ENCODE peak calls at places on chromosome 3, in six cellular contexts. U is K562, E is A549, R is HepG2, D is GM12878, Q is endothelial cell of umbilical vein. F is an unnamed sample.

GRCh38 chr3:47425383-47425778 is 44.6 kb downstream of the PTPN23 start:
- DNase-seq in R (no peak), E (no peak), Q (no peak), D (no peak), U (no peak), F (no peak)

GRCh38 chr3:170132335-170132734 is 49.2 kb downstream of the PHC3 start:
- DNase-seq in U (peak; percentile 41), D (no peak), E (no peak), R (no peak), Q (no peak), F (peak; percentile 82)

GRCh38 chr3:129690406-129690805 is 83.9 kb upstream of the PLXND1 start:
- DNase-seq in D (peak; percentile 48), E (peak; percentile 30), U (peak; percentile 70), Q (peak; percentile 81), R (peak; percentile 78), F (peak; percentile 78)

GRCh38 chr3:172751188-172751571 is 654 bp downstream of the ECT2 start:
- DNase-seq in Q (peak; percentile 52), D (no peak), R (no peak), U (peak; percentile 21), E (no peak), F (peak; percentile 69)

GRCh38 chr3:23263796-23264195 is 60.7 kb downstream of the UBE2E2 start:
- DNase-seq in E (peak; percentile 3), Q (no peak), D (no peak), R (no peak), U (no peak), F (no peak)

GRCh38 chr3:73270839-73271483 is 209.5 kb downstream of the EBLN2 start:
- DNase-seq in Q (no peak), D (no peak), U (no peak), E (no peak), R (no peak), F (no peak)

GRCh38 chr3:24583004-24583403 is 88.4 kb upstream of the THRB start:
- DNase-seq in Q (no peak), D (no peak), R (peak; percentile 30), U (no peak), E (no peak), F (no peak)

GRCh38 chr3:171028779-171029232 is 2.3 kb upstream of the SLC2A2 start:
- DNase-seq in U (no peak), E (no peak), Q (no peak), R (no peak), D (no peak), F (no peak)

GRCh38 chr3:180180795-180181194 is 144.1 kb upstream of the PEX5L start:
- DNase-seq in Q (no peak), E (no peak), D (no peak), R (no peak), U (no peak), F (no peak)

GRCh38 chr3:192408007-192408655 is 319.2 kb downstream of the FGF12 start:
- DNase-seq in Q (peak; percentile 43), R (no peak), E (no peak), D (no peak), U (no peak), F (no peak)

GRCh38 chr3:53750253-53751210 is 95.7 kb downstream of the CHDH start:
- DNase-seq in Q (no peak), D (no peak), R (no peak), E (no peak), U (no peak), F (no peak)

GRCh38 chr3:10189557-10190374 is 25.0 kb downstream of the IRAK2 start:
- DNase-seq in Q (peak; percentile 94), E (peak; percentile 36), U (no peak), R (no peak), D (peak; percentile 39), F (peak; percentile 87)

GRCh38 chr3:20154078-20154477 is 31.9 kb downstream of the SGO1 start:
- DNase-seq in D (no peak), R (no peak), E (no peak), U (no peak), Q (no peak), F (no peak)

GRCh38 chr3:98737301-98737700 is 25.8 kb upstream of the ST3GAL6 start:
- DNase-seq in D (no peak), U (no peak), E (no peak), Q (no peak), R (no peak), F (no peak)

GRCh38 chr3:87733671-87734367 is 325.0 kb downstream of the CGGBP1 start:
- DNase-seq in E (no peak), R (no peak), U (no peak), Q (no peak), D (no peak), F (no peak)

GRCh38 chr3:156792945-156793344 is 33.2 kb upstream of the LEKR1 start:
- DNase-seq in D (no peak), R (no peak), E (no peak), Q (no peak), U (no peak), F (peak; percentile 70)

GRCh38 chr3:101950510-101950909 is 101.2 kb downstream of the NFKBIZ start:
- DNase-seq in U (no peak), E (no peak), R (no peak), Q (peak; percentile 42), D (peak; percentile 87), F (peak; percentile 36)

GRCh38 chr3:117202415-117202814 is 492.8 kb downstream of the TUSC7 start:
- DNase-seq in R (no peak), D (no peak), U (no peak), Q (no peak), E (no peak), F (no peak)

GRCh38 chr3:137988982-137989381 is 21.0 kb upstream of the CLDN18 start:
- DNase-seq in U (no peak), D (peak; percentile 95), R (no peak), Q (no peak), E (no peak), F (no peak)

GRCh38 chr3:102356506-102356905 is 78.3 kb upstream of the ZPLD1 start:
- DNase-seq in Q (no peak), D (no peak), U (no peak), R (no peak), E (no peak), F (no peak)

GRCh38 chr3:11248596-11248995 is 23.6 kb upstream of the ATG7 start:
- DNase-seq in R (no peak), E (no peak), D (no peak), U (no peak), Q (no peak), F (no peak)

GRCh38 chr3:56938545-56938944 is 121.9 kb upstream of the SPATA12 start:
- DNase-seq in D (no peak), U (no peak), Q (no peak), E (no peak), R (no peak), F (no peak)

DNA sequence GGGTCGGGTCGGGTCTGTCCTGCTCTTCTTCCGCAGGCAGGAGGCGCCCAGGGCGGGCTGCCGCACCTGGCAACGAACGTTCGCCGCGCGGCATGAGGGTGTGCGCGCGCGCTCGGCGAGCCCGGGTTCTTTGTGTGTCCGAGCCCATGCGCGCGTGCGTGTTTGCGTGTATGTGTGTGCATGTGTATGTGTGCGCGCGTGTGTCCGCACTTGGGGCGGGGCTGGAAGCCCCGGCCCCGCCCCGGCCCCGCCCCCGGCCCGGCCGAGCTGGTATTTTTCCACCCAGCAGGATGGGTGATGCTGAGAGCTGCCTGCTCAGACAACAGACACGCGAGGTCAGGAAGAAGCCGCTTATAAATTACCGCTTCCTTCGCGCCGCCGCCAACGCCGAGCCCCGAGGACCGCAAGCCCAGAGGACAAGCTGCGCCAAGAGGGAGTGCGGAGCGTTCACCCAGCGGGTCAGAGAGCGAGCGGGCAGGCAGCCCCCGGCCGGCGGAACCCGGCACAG is at the start of gene SLC6A6:
- DNase-seq in U (peak; percentile 97), R (peak; percentile 95), Q (peak; percentile 91), D (peak; percentile 79), E (peak; percentile 91), F (peak; percentile 94)
- TF ChIP-seq POLR2A in U (peak; percentile 87), R (peak; percentile 59), Q (peak; percentile 80), D (peak; percentile 78), E (peak; percentile 88), F (no peak)

DNA sequence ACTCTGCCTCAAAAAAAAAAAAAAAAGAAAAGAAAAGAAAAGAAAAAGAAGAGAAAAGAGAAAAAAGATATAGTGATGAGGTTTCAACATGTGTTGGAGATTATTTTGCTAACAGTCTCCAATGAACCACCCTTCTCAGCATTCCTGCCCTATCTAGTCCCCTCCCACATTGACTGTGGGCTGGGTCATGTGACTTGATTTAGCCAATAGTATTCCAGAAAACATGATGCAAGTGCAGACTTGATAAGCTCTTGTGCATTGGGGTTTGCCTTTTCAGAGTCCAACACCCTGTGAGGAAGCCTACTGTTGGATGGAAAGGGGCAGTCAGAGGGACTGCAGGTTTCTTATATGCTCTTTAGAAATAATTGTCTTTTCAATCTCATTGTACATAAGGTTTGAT is 37.8 kb upstream of the MED12L start:
- DNase-seq in D (no peak), Q (no peak), R (no peak), U (peak; percentile 43), E (peak; percentile 7), F (peak; percentile 10)
- TF ChIP-seq MAX in D (no peak), Q (no peak), R (no peak), U (no peak), E (no peak), F (no peak)

DNA sequence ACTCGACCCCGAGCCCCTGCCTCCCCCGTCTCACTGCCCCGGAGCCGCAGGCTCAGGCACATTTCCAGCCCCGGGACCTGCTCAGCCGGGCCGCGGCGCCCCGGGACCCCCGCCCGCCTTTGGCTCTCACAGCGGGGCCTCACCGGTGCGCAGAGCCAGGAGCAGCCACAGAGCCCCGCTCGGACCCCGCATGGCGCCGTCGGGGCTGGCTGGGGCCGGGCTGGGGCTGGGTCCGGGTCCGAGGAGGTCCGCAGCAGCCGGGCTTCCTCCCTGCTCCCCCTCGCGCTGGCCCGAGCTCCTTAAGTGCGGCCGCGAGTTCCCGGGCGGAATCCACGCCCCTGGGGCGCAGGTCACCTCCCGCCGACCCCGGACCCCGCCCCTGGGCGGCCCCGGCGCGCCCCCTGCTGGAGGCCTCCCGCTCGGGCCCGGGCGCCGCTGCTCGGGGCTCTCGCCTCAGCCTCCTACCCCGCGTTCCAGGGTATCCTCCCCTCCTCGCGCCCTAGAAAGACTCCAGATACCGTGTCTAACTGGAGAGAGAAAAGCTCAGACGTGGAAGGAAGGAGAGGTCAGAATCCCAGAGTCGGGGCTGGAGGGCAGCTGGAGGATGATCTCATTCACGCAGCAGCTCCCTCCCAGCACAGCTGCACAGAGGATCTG is at the start of gene MELTF:
- DNase-seq in U (peak; percentile 97), E (peak; percentile 80), R (peak; percentile 27), D (no peak), Q (peak; percentile 25), F (peak; percentile 64)
- TF ChIP-seq MYC in U (peak; percentile 24), E (no peak), R (no peak), D (no peak), Q (no peak), F (no peak)

DNA sequence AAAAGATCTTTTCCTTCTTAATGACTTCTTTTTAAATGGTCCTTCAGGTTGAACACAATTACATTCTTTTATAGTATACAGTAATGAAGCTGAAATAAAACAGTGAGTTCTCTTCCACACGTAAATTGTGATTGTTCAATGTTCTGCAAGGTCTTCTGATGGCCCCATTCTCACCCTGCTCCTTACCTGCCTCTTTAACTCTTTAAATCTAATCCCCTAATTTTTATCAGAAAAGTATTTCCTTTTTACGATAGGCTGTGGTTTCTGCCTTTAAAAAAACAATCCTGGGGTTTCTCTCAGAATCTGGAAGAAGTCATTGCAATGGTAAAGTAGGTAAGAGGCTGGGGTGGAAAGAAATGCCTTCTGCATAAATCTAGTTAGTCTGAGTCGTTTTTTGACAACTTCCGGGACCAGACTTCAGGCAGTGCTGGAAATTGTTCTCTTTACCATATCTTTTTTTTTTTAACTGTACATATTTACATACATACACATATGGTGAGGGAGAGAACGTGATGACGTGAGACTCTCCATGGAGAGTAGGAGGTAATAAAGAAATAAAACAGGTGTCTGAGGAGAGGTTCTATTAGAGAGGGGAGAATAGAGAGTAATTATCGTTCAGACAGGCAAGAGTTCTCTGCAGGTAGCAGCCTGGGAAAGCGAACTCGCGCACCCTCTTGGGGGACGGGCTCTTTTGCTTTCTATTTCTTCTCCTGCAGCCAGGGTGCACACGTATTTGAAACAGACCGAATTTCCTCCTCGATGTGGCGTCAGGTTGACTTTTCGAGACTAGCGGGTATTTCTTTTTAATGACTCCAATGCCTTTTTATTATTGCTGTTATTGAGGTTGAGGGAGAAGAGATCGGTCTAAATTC is at the start of gene SIDT1:
- DNase-seq in U (no peak), E (peak; percentile 31), D (peak; percentile 71), R (no peak), Q (peak; percentile 21), F (peak; percentile 42)
- TF ChIP-seq POLR2A in U (no peak), E (no peak), D (peak; percentile 74), R (no peak), Q (no peak), F (no peak)